ENCODE peak calls at places on chromosomes 3 and 15, in seven cellular contexts. V, L, W, Z, P, F and M are unnamed samples.

GRCh38 chr3:190624282-190624681 is 110.4 kb downstream of the IL1RAP start:
- DNase-seq in V (no peak), L (no peak), W (no peak), Z (no peak), P (no peak), F (no peak), M (no peak)

GRCh38 chr15:59738676-59739075 is 49.6 kb upstream of the BNIP2 start:
- DNase-seq in V (no peak), L (no peak), W (no peak), Z (no peak), P (no peak), F (no peak), M (no peak)

GRCh38 chr3:76324101-76324500 is 538.8 kb upstream of the ZNF717 start:
- DNase-seq in V (no peak), L (no peak), W (no peak), Z (no peak), P (no peak), F (no peak), M (no peak)

GRCh38 chr3:52408466-52408865 is 36.4 kb downstream of the SEMA3G start:
- DNase-seq in V (no peak), L (peak; percentile 54), W (peak; percentile 29), Z (no peak), P (peak; percentile 15), F (no peak), M (no peak)

GRCh38 chr15:74783072-74783807 is 1.4 kb downstream of the CSK start:
- DNase-seq in V (no peak), L (no peak), W (peak; percentile 57), Z (no peak), P (no peak), F (peak; percentile 48), M (no peak)

GRCh38 chr15:59371458-59372351 is 966 bp downstream of the MYO1E start:
- DNase-seq in V (no peak), L (peak; percentile 67), W (peak; percentile 72), Z (peak; percentile 37), P (peak; percentile 77), F (peak; percentile 67), M (peak; percentile 44)

GRCh38 chr3:30286007-30286669 is 320.3 kb upstream of the TGFBR2 start:
- DNase-seq in V (peak; percentile 61), L (peak; percentile 85), W (peak; percentile 79), Z (peak; percentile 54), P (no peak), F (peak; percentile 70), M (no peak)

GRCh38 chr15:45265506-45265905 is 13.5 kb downstream of the SLC28A2 start:
- DNase-seq in V (no peak), L (no peak), W (no peak), Z (no peak), P (no peak), F (peak; percentile 8), M (no peak)

GRCh38 chr15:89429023-89429422 is 67.4 kb downstream of the RHCG start:
- DNase-seq in V (no peak), L (no peak), W (no peak), Z (no peak), P (no peak), F (no peak), M (peak; percentile 56)

GRCh38 chr15:88465633-88466219 is 1.5 kb downstream of the MRPL46 start:
- DNase-seq in V (no peak), L (no peak), W (no peak), Z (no peak), P (no peak), F (peak; percentile 61), M (no peak)

GRCh38 chr3:49015765-49016164 is 2.6 kb downstream of the DALRD3 start:
- DNase-seq in V (no peak), L (no peak), W (no peak), Z (no peak), P (no peak), F (no peak), M (no peak)

GRCh38 chr15:81880314-81880713 is 165.5 kb downstream of the MEX3B start:
- DNase-seq in V (no peak), L (no peak), W (no peak), Z (no peak), P (no peak), F (no peak), M (no peak)

GRCh38 chr3:28134792-28135375 is 106.5 kb upstream of the CMC1 start:
- DNase-seq in V (no peak), L (no peak), W (no peak), Z (no peak), P (no peak), F (no peak), M (no peak)

GRCh38 chr3:52265387-52265786 is 13.1 kb downstream of the WDR82 start:
- DNase-seq in V (no peak), L (no peak), W (no peak), Z (no peak), P (no peak), F (no peak), M (no peak)

GRCh38 chr15:33131880-33132279 is 62.6 kb downstream of the FMN1 start:
- DNase-seq in V (no peak), L (no peak), W (no peak), Z (no peak), P (no peak), F (peak; percentile 44), M (no peak)

GRCh38 chr3:158837232-158837631 is 35.4 kb downstream of the MFSD1 start:
- DNase-seq in V (no peak), L (no peak), W (no peak), Z (no peak), P (no peak), F (no peak), M (no peak)

GRCh38 chr3:160226740-160227048 is 1.5 kb downstream of the C3orf80 start:
- DNase-seq in V (no peak), L (no peak), W (no peak), Z (no peak), P (no peak), F (no peak), M (no peak)

GRCh38 chr15:75061272-75061671 is 37.9 kb downstream of the PPCDC start:
- DNase-seq in V (no peak), L (no peak), W (no peak), Z (no peak), P (no peak), F (no peak), M (no peak)

GRCh38 chr15:49145651-49146609 is 9.5 kb downstream of the COPS2 start:
- DNase-seq in V (no peak), L (no peak), W (no peak), Z (no peak), P (no peak), F (peak; percentile 54), M (no peak)

GRCh38 chr3:161171113-161171512 is 50.0 kb upstream of the NMD3 start:
- DNase-seq in V (peak; percentile 29), L (peak; percentile 64), W (peak; percentile 74), Z (peak; percentile 49), P (no peak), F (peak; percentile 38), M (peak; percentile 44)

GRCh38 chr3:113535898-113536297 is 3.5 kb downstream of the SIDT1 start:
- DNase-seq in V (no peak), L (no peak), W (no peak), Z (no peak), P (no peak), F (no peak), M (no peak)

GRCh38 chr15:64773606-64774555 is 1.5 kb downstream of the RBPMS2 start:
- DNase-seq in V (no peak), L (peak; percentile 71), W (no peak), Z (no peak), P (no peak), F (no peak), M (peak; percentile 53)

GRCh38 chr3:10792208-10792607 is 23.8 kb upstream of the SLC6A11 start:
- DNase-seq in V (no peak), L (no peak), W (no peak), Z (no peak), P (no peak), F (no peak), M (no peak)

GRCh38 chr3:106169351-106169750 is 300.5 kb upstream of the CBLB start:
- DNase-seq in V (no peak), L (no peak), W (no peak), Z (no peak), P (no peak), F (no peak), M (no peak)

GRCh38 chr15:35442734-35443133 is 103.2 kb downstream of the DPH6 start:
- DNase-seq in V (no peak), L (no peak), W (no peak), Z (no peak), P (no peak), F (no peak), M (no peak)

GRCh38 chr15:39270976-39271375 is 309.9 kb upstream of the THBS1 start:
- DNase-seq in V (peak; percentile 78), L (no peak), W (no peak), Z (no peak), P (no peak), F (peak; percentile 38), M (no peak)

GRCh38 chr3:72485649-72486048 is 362.6 kb downstream of the SHQ1 start:
- DNase-seq in V (no peak), L (no peak), W (peak; percentile 63), Z (peak; percentile 36), P (no peak), F (no peak), M (peak; percentile 41)

GRCh38 chr3:66825421-66825820 is 172.7 kb upstream of the KBTBD8 start:
- DNase-seq in V (no peak), L (no peak), W (no peak), Z (no peak), P (no peak), F (no peak), M (no peak)
- H3K27ac ChIP-seq in V (no peak overlapping the region), L (no peak overlapping the region), W (no peak overlapping the region), Z (no peak overlapping the region), P (no peak overlapping the region), F (no peak overlapping the region), M (no peak overlapping the region)

GRCh38 chr3:149701206-149701976 is 43.6 kb upstream of the WWTR1 start:
- DNase-seq in V (no peak), L (no peak), W (no peak), Z (no peak), P (no peak), F (no peak), M (no peak)
- H3K27ac ChIP-seq in V (no peak overlapping the region), L (no peak overlapping the region), W (no peak overlapping the region), Z (no peak overlapping the region), P (peak overlapping the region; percentile 50), F (no peak overlapping the region), M (no peak overlapping the region)

DNA sequence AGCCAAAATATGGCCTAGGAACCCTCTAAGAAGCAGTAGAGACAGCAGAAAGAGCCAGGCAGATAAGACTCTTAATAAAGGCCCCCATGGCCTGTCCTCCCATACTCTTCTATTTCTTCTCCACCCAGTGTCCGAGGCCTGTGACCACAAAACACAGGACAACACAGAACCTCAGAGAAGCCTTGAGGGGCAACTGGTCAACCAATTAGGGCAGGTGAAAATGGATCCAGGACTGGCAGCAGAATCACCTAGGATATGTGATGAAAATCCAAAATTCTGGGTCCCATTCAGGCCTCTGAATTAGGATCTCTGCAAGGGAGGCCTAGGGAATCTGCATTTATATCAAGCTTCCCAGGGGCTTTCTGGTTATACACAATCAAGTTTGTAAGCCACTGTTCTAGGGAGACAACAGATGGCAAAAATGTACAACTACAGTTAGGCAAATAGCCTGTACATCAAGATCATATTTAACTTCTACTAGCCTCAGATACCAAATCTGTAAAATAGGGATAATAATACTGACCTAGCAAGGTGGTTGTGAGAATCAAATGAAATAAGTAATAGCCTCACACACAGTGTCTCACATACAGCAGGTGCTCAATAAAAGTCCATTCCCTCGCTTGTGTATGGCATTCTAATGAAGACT is 10.4 kb downstream of the RAB27A start:
- DNase-seq in V (no peak), L (no peak), W (no peak), Z (no peak), P (no peak), F (no peak), M (no peak)
- H3K27ac ChIP-seq in V (no peak overlapping the region), L (no peak overlapping the region), W (no peak overlapping the region), Z (no peak overlapping the region), P (peak overlapping the region; percentile 51), F (no peak overlapping the region), M (peak overlapping the region; percentile 55)

GRCh38 chr3:171775943-171776342 is 34.3 kb downstream of the PLD1 start:
- DNase-seq in V (no peak), L (no peak), W (no peak), Z (no peak), P (no peak), F (no peak), M (no peak)
- H3K27ac ChIP-seq in V (no peak overlapping the region), L (no peak overlapping the region), W (no peak overlapping the region), Z (no peak overlapping the region), P (no peak overlapping the region), F (no peak overlapping the region), M (no peak overlapping the region)